ENCODE peak calls at places on chromosomes 11 and 22, in five cellular contexts. I is activated T-helper 1 cell treated with Interleukin-2 at 50 U/mL for 16 hours; Z is WTC11; B is HTR-8/SVneo; X is stimulated activated effector memory CD8-positive, alpha-beta T cell treated with anti-CD3 and anti-CD28 coated beads, Interleukin-12 subunit alpha, Interleukin-12 subunit beta, amount 100 ng/mL, for 72 hours. U is an unnamed sample.

GRCh38 chr11:17528181-17528691 is 16.0 kb downstream of the USH1C start:
- DNase-seq in I (no peak), Z (peak), B (peak), X (peak), U (peak)

GRCh38 chr11:23494981-23495380 is 634.7 kb upstream of the CCDC179 start:
- DNase-seq in I (no peak), Z (no peak), B (no peak), X (no peak), U (no peak)

GRCh38 chr11:117143390-117143789 is 697 bp upstream of the PAFAH1B2 start:
- DNase-seq in I (no peak), Z (no peak), B (peak), X (no peak), U (peak)

GRCh38 chr22:44807232-44807631 is 54.9 kb downstream of the ARHGAP8 start:
- DNase-seq in I (no peak), Z (peak), B (no peak), X (no peak), U (no peak)

GRCh38 chr11:61021661-61022212 is 50.3 kb downstream of the CD6 start:
- DNase-seq in I (peak), Z (peak), B (no peak), X (no peak), U (no peak)

GRCh38 chr11:110431212-110432073 is 1.7 kb downstream of the FDX1 start:
- DNase-seq in I (no peak), Z (no peak), B (no peak), X (no peak), U (no peak)

GRCh38 chr11:108223449-108224149 is 732 bp downstream of the ATM start:
- DNase-seq in I (no peak), Z (no peak), B (no peak), X (peak), U (no peak)

GRCh38 chr22:17257578-17257977 is 38.3 kb upstream of the ADA2 start:
- DNase-seq in I (no peak), Z (peak), B (no peak), X (no peak), U (no peak)

GRCh38 chr22:22061085-22062077 is 78.8 kb upstream of the TOP3B start:
- DNase-seq in I (no peak), Z (no peak), B (no peak), X (no peak), U (no peak)

GRCh38 chr11:77299528-77299993 is 1.9 kb downstream of the GDPD4 start:
- DNase-seq in I (no peak), Z (no peak), B (no peak), X (no peak), U (no peak)

GRCh38 chr11:57469268-57469667 is 8.9 kb downstream of the RTN4RL2 start:
- DNase-seq in I (no peak), Z (no peak), B (no peak), X (no peak), U (no peak)

GRCh38 chr11:75383246-75383645 is 16.1 kb upstream of the RPS3 start:
- DNase-seq in I (peak), Z (peak), B (no peak), X (no peak), U (no peak)

GRCh38 chr11:31974737-31975136 is 116.1 kb upstream of the RCN1 start:
- DNase-seq in I (no peak), Z (no peak), B (peak), X (no peak), U (peak)

GRCh38 chr11:66183581-66184048 is 84.8 kb upstream of the RAB1B start:
- DNase-seq in I (no peak), Z (no peak), B (no peak), X (no peak), U (no peak)

GRCh38 chr11:116644948-116645305 is 127.9 kb downstream of the BUD13 start:
- DNase-seq in I (no peak), Z (peak), B (no peak), X (no peak), U (no peak)

GRCh38 chr11:65026810-65027209 is 429 bp upstream of the SNX15 start:
- DNase-seq in I (no peak), Z (no peak), B (no peak), X (no peak), U (peak)

GRCh38 chr11:71489311-71490043 is 36.5 kb downstream of the NADSYN1 start:
- DNase-seq in I (no peak), Z (no peak), B (peak), X (peak), U (no peak)

GRCh38 chr22:22422629-22423112 is 85.9 kb downstream of the ZNF280B start:
- DNase-seq in I (peak), Z (peak), B (peak), X (peak), U (peak)

GRCh38 chr11:9527481-9528140 is 45.9 kb upstream of the WEE1 start:
- DNase-seq in I (no peak), Z (no peak), B (no peak), X (no peak), U (peak)

GRCh38 chr11:102791271-102792036 is 6.5 kb downstream of the MMP1 start:
- DNase-seq in I (no peak), Z (no peak), B (no peak), X (no peak), U (no peak)

GRCh38 chr11:86905252-86905651 is 49.9 kb downstream of the FZD4 start:
- DNase-seq in I (no peak), Z (no peak), B (no peak), X (no peak), U (no peak)

GRCh38 chr11:72609045-72609444 is 65.2 kb downstream of the PDE2A start:
- DNase-seq in I (no peak), Z (no peak), B (no peak), X (no peak), U (no peak)

GRCh38 chr22:42688241-42688913 is 32.3 kb downstream of the A4GALT start:
- DNase-seq in I (no peak), Z (peak), B (peak), X (no peak), U (peak)

GRCh38 chr11:1075341-1075911 is 752 bp downstream of the MUC2 start:
- DNase-seq in I (no peak), Z (no peak), B (no peak), X (no peak), U (no peak)

U was measured in MG63.